ENCODE peak calls at places on chromosome 20, in eight cellular contexts. M is AG08395; C is sigmoid colon; F is stimulated activated CD4-positive, alpha-beta T cell treated with anti-CD3 and anti-CD28 coated beads, Interleukin-12 subunit alpha, Interleukin-12 subunit beta, amount 100 ng/mL, for 48 hours; A is NCI-H774; X is H54; V is GM12891; H is HT1080. P is an unnamed sample.
A peak's percentile ranks its signal among the peaks of the same experiment; 100 is the strongest.

GRCh38 chr20:62242196-62242595 is 3.9 kb downstream of the OSBPL2 start:
- DNase-seq in H (no peak), V (no peak), F (no peak), X (no peak), C (no peak), A (no peak), M (no peak), P (no peak)

GRCh38 chr20:51193066-51193772 is 170.3 kb upstream of the KCNG1 start:
- DNase-seq in A (no peak), C (no peak), F (no peak), X (peak; percentile 20), H (peak; percentile 77), V (no peak), M (no peak), P (peak; percentile 75)

GRCh38 chr20:59992531-59992930 is 34.3 kb downstream of the CDH26 start:
- DNase-seq in X (no peak), M (no peak), V (no peak), C (no peak), A (no peak), F (no peak), H (no peak), P (no peak)

GRCh38 chr20:10282930-10283556 is 64.4 kb downstream of the SNAP25 start:
- DNase-seq in F (no peak), A (no peak), H (peak; percentile 9), X (peak; percentile 26), M (peak; percentile 65), V (no peak), C (no peak), P (peak; percentile 20)

GRCh38 chr20:19710336-19710721 is 47.7 kb upstream of the RIN2 start:
- DNase-seq in H (no peak), M (no peak), X (no peak), A (no peak), C (no peak), V (no peak), F (no peak), P (no peak)

GRCh38 chr20:41380551-41381262 is 14.1 kb upstream of the EMILIN3 start:
- DNase-seq in C (peak; percentile 37), M (no peak), A (no peak), V (no peak), H (peak; percentile 10), X (no peak), F (no peak), P (no peak)

GRCh38 chr20:60966031-60966430 is 286.0 kb upstream of the CDH4 start:
- DNase-seq in C (no peak), M (no peak), X (no peak), H (no peak), V (no peak), F (no peak), A (no peak), P (no peak)

GRCh38 chr20:23928788-23929187 is 49.2 kb upstream of the CST5 start:
- DNase-seq in M (no peak), A (peak; percentile 1), X (no peak), C (no peak), V (no peak), F (no peak), H (peak; percentile 42), P (no peak)

GRCh38 chr20:12570371-12570770 is 438.4 kb upstream of the SPTLC3 start:
- DNase-seq in C (no peak), F (no peak), H (peak; percentile 37), V (no peak), M (no peak), X (no peak), A (peak; percentile 23), P (peak; percentile 70)

GRCh38 chr20:63081351-63081750 is 74.6 kb upstream of the BHLHE23 start:
- DNase-seq in A (no peak), V (no peak), X (no peak), M (no peak), C (peak; percentile 24), H (no peak), F (no peak), P (no peak)

GRCh38 chr20:62701161-62702007 is 7.3 kb upstream of the NTSR1 start:
- DNase-seq in H (no peak), C (no peak), M (no peak), F (no peak), V (no peak), X (no peak), A (no peak), P (no peak)

GRCh38 chr20:61975411-61975810 is 90.3 kb downstream of the TAF4 start:
- DNase-seq in M (no peak), H (no peak), V (no peak), A (no peak), F (no peak), X (no peak), C (no peak), P (no peak)

GRCh38 chr20:18718129-18718528 is 95.5 kb upstream of the SCP2D1 start:
- DNase-seq in V (no peak), H (no peak), X (no peak), C (no peak), M (no peak), F (no peak), A (no peak), P (peak; percentile 14)

GRCh38 chr20:48769111-48769879 is 58.5 kb downstream of the PREX1 start:
- DNase-seq in V (no peak), H (no peak), A (no peak), C (no peak), M (no peak), F (peak; percentile 89), X (no peak), P (peak; percentile 46)

GRCh38 chr20:44805991-44806729 is 4.2 kb downstream of the RIMS4 start:
- DNase-seq in V (no peak), M (peak; percentile 38), H (peak; percentile 6), C (peak; percentile 77), X (no peak), A (no peak), F (no peak), P (no peak)

GRCh38 chr20:32975698-32976674 is 28.2 kb downstream of the SUN5 start:
- DNase-seq in V (no peak), X (no peak), H (no peak), M (no peak), C (no peak), A (no peak), F (no peak), P (no peak)

GRCh38 chr20:35311409-35311808 is 19.2 kb upstream of the FAM83C start:
- DNase-seq in M (no peak), F (peak; percentile 64), X (no peak), H (peak; percentile 93), V (no peak), A (no peak), C (no peak), P (peak; percentile 60)

GRCh38 chr20:19073584-19074198 is 138.8 kb upstream of the SLC24A3 start:
- DNase-seq in V (no peak), A (no peak), F (no peak), X (peak; percentile 15), M (no peak), H (no peak), C (no peak), P (peak; percentile 14)

GRCh38 chr20:23225407-23226060 is 125.1 kb upstream of the NXT1 start:
- DNase-seq in A (no peak), C (peak; percentile 84), M (peak; percentile 90), V (no peak), F (no peak), X (no peak), H (peak; percentile 75), P (no peak)

GRCh38 chr20:46954490-46955038 is 59.9 kb downstream of the EYA2 start:
- DNase-seq in C (peak; percentile 32), V (no peak), X (peak; percentile 47), H (peak; percentile 80), F (no peak), A (no peak), M (peak; percentile 93), P (no peak)

GRCh38 chr20:50001784-50002311 is 19.1 kb downstream of the SNAI1 start:
- DNase-seq in A (no peak), H (no peak), V (no peak), C (no peak), F (no peak), M (no peak), X (no peak), P (no peak)

GRCh38 chr20:48238781-48239180 is 453.5 kb upstream of the SULF2 start:
- DNase-seq in H (no peak), A (no peak), C (peak; percentile 29), M (no peak), V (no peak), F (no peak), X (no peak), P (no peak)

GRCh38 chr20:19849341-19850189 is 91.5 kb downstream of the RIN2 start:
- DNase-seq in H (no peak), X (no peak), C (no peak), M (peak; percentile 24), V (no peak), A (no peak), F (no peak), P (no peak)

GRCh38 chr20:33276303-33277113 is 6.5 kb upstream of the BPIFB1 start:
- DNase-seq in A (no peak), H (no peak), C (no peak), F (no peak), M (no peak), V (no peak), X (no peak), P (no peak)

GRCh38 chr20:40749985-40750506 is 61.0 kb upstream of the MAFB start:
- DNase-seq in X (no peak), H (peak; percentile 20), A (no peak), M (no peak), F (no peak), C (no peak), V (no peak), P (no peak)

GRCh38 chr20:48750941-48751620 is 76.7 kb downstream of the PREX1 start:
- DNase-seq in M (no peak), X (no peak), H (no peak), C (no peak), A (no peak), V (no peak), F (no peak), P (no peak)

GRCh38 chr20:57482148-57482547 is 42.8 kb downstream of the CTCFL start:
- DNase-seq in M (no peak), C (no peak), A (no peak), H (no peak), F (no peak), X (no peak), V (no peak), P (no peak)

GRCh38 chr20:22575087-22575721 is 9.2 kb downstream of the FOXA2 start:
- DNase-seq in F (no peak), A (peak; percentile 55), C (no peak), X (no peak), H (peak; percentile 83), V (no peak), M (no peak), P (no peak)

GRCh38 chr20:18360601-18361000 is 72.3 kb downstream of the ZNF133 start:
- DNase-seq in M (no peak), H (peak; percentile 15), C (no peak), X (no peak), V (no peak), A (no peak), F (no peak), P (no peak)

GRCh38 chr20:44083220-44083933 is 103.6 kb downstream of the JPH2 start:
- DNase-seq in C (no peak), V (no peak), F (no peak), M (peak; percentile 58), A (no peak), X (peak; percentile 23), H (peak; percentile 42), P (peak; percentile 14)

GRCh38 chr20:37123441-37123840 is 27.6 kb upstream of the RBL1 start:
- DNase-seq in V (no peak), F (no peak), X (no peak), C (no peak), H (no peak), A (no peak), M (no peak), P (no peak)

GRCh38 chr20:5770240-5770986 is 20.2 kb downstream of the SHLD1 start:
- DNase-seq in A (no peak), X (no peak), M (no peak), F (no peak), C (no peak), V (no peak), H (no peak), P (no peak)

GRCh38 chr20:11952621-11953020 is 34.9 kb downstream of the BTBD3 start:
- DNase-seq in A (no peak), X (no peak), M (no peak), H (no peak), F (no peak), C (no peak), V (no peak), P (no peak)

GRCh38 chr20:19758888-19759331 is 852 bp downstream of the RIN2 start:
- DNase-seq in F (no peak), X (no peak), M (peak; percentile 45), V (no peak), C (peak; percentile 83), A (no peak), H (no peak), P (no peak)